ENCODE peak calls at places on chromosome 12, in six cellular contexts. O is mesendoderm, C is IMR-90, Z is H9, E is mesenchymal stem cell, N is H1. S is an unnamed sample.

GRCh38 chr12:2460051-2460450 is 334.7 kb upstream of the FKBP4 start:
- DNase-seq in C (no peak), N (no peak), E (no peak), O (no peak), Z (no peak), S (no peak)

GRCh38 chr12:123049398-123050250 is 69.1 kb downstream of the ARL6IP4 start:
- DNase-seq in C (no peak), N (no peak), O (peak), Z (no peak), E (peak), S (no peak)

GRCh38 chr12:70091021-70091521 is 152.2 kb upstream of the CNOT2 start:
- DNase-seq in Z (no peak), C (no peak), N (no peak), E (no peak), O (peak), S (no peak)

GRCh38 chr12:6200266-6201198 is at the start of gene CD9:
- DNase-seq in Z (peak), C (no peak), O (peak), E (peak), N (peak), S (no peak)

GRCh38 chr12:39440781-39441180 is 2.1 kb downstream of the KIF21A start:
- DNase-seq in E (no peak), Z (no peak), C (no peak), N (no peak), O (peak), S (no peak)

GRCh38 chr12:97659117-97659880 is 196.7 kb downstream of the RMST start:
- DNase-seq in C (no peak), Z (no peak), E (no peak), N (no peak), O (no peak), S (no peak)

GRCh38 chr12:113066806-113067400 is 10.4 kb downstream of the DTX1 start:
- DNase-seq in N (no peak), E (no peak), Z (peak), C (no peak), O (no peak), S (no peak)

GRCh38 chr12:123108682-123109066 is 42.2 kb downstream of the PITPNM2 start:
- DNase-seq in E (no peak), N (no peak), Z (no peak), O (no peak), C (no peak), S (no peak)

GRCh38 chr12:98154850-98155249 is 360.5 kb upstream of the TMPO start:
- DNase-seq in E (no peak), O (peak), Z (peak), N (no peak), C (no peak), S (peak)

GRCh38 chr12:29614926-29615325 is 117.4 kb upstream of the OVCH1 start:
- DNase-seq in C (no peak), O (no peak), Z (no peak), N (no peak), E (no peak), S (no peak)

GRCh38 chr12:119369907-119370546 is 35.5 kb downstream of the CCDC60 start:
- DNase-seq in N (no peak), C (no peak), E (no peak), O (no peak), Z (no peak), S (no peak)

GRCh38 chr12:6944381-6945186 is 762 bp downstream of the C12orf57 start:
- DNase-seq in Z (peak), N (no peak), O (peak), C (peak), E (peak), S (peak)

GRCh38 chr12:104493504-104493903 is 36.8 kb downstream of the CHST11 start:
- DNase-seq in E (no peak), C (no peak), O (no peak), Z (no peak), N (no peak), S (no peak)

GRCh38 chr12:104304261-104305004 is 894 bp downstream of the EID3 start:
- DNase-seq in Z (no peak), O (no peak), C (no peak), N (no peak), E (no peak), S (no peak)

GRCh38 chr12:106953352-106954260 is 2.1 kb upstream of the TMEM263 start:
- DNase-seq in N (no peak), O (no peak), E (no peak), Z (no peak), C (peak), S (no peak)

GRCh38 chr12:116066381-116067230 is 210.9 kb downstream of the MED13L start:
- DNase-seq in O (peak), E (peak), C (peak), Z (no peak), N (no peak), S (peak)

GRCh38 chr12:30796508-30796780 is 41.7 kb upstream of the CAPRIN2 start:
- DNase-seq in N (no peak), O (no peak), Z (peak), C (peak), E (no peak), S (peak)

GRCh38 chr12:22672951-22673350 is 48.0 kb downstream of the ETNK1 start:
- DNase-seq in E (peak), C (peak), O (no peak), N (no peak), Z (no peak), S (no peak)

GRCh38 chr12:8077207-8077606 is 4.9 kb upstream of the NECAP1 start:
- DNase-seq in C (peak), O (peak), E (peak), Z (no peak), N (no peak), S (no peak)

GRCh38 chr12:34599530-34600513 is 577.5 kb downstream of the ALG10 start:
- DNase-seq in O (no peak), C (no peak), N (no peak), Z (no peak), E (no peak), S (no peak)

GRCh38 chr12:53532026-53532425 is 24.7 kb upstream of the NPFF start:
- DNase-seq in E (no peak), C (no peak), N (no peak), O (no peak), Z (no peak), S (no peak)

GRCh38 chr12:131114942-131115584 is 161.4 kb downstream of the ADGRD1 start:
- DNase-seq in Z (no peak), O (no peak), E (no peak), C (no peak), N (no peak), S (no peak)

GRCh38 chr12:110750784-110751461 is 8.2 kb upstream of the PPP1CC start:
- DNase-seq in N (no peak), E (no peak), Z (no peak), C (no peak), O (no peak), S (no peak)

GRCh38 chr12:48119834-48120195 is 651 bp downstream of the PFKM start:
- DNase-seq in C (peak), N (no peak), E (peak), Z (no peak), O (no peak), S (no peak)

GRCh38 chr12:111178194-111179081 is 190.5 kb downstream of the PHETA1 start:
- DNase-seq in E (no peak), C (no peak), Z (no peak), N (no peak), O (no peak), S (no peak)

GRCh38 chr12:33830070-33830469 is 192.2 kb upstream of the ALG10 start:
- DNase-seq in O (no peak), C (no peak), Z (no peak), N (no peak), E (no peak), S (no peak)

GRCh38 chr12:113899844-113900471 is 66.2 kb downstream of the RBM19 start:
- DNase-seq in C (no peak), O (peak), N (no peak), E (no peak), Z (peak), S (no peak)

GRCh38 chr12:57894577-57895292 is 46.6 kb upstream of the ATP23 start:
- DNase-seq in C (no peak), E (no peak), Z (no peak), N (no peak), O (no peak), S (no peak)

GRCh38 chr12:6533653-6534157 is 612 bp upstream of the GAPDH start:
- DNase-seq in N (peak), C (peak), O (peak), E (no peak), Z (peak), S (peak)

GRCh38 chr12:120056739-120057138 is 59.8 kb downstream of the RAB35 start:
- DNase-seq in Z (no peak), E (no peak), N (no peak), C (no peak), O (no peak), S (no peak)

GRCh38 chr12:18383203-18383602 is 121.9 kb downstream of the PIK3C2G start:
- DNase-seq in C (peak), Z (no peak), E (peak), N (no peak), O (peak), S (peak)

GRCh38 chr12:2557589-2557988 is 237.2 kb upstream of the FKBP4 start:
- DNase-seq in Z (no peak), E (no peak), N (no peak), C (no peak), O (no peak), S (no peak)

GRCh38 chr12:117063162-117063911 is 35.9 kb downstream of the TESC start:
- DNase-seq in O (peak), Z (peak), N (no peak), E (no peak), C (no peak), S (no peak)

GRCh38 chr12:80260269-80260668 is 160.9 kb downstream of the OTOGL start:
- DNase-seq in E (no peak), Z (no peak), C (no peak), N (no peak), O (peak), S (no peak)

GRCh38 chr12:96078281-96078761 is 42.9 kb upstream of the LTA4H start:
- DNase-seq in E (no peak), Z (no peak), N (no peak), O (no peak), C (peak), S (no peak)

GRCh38 chr12:47715877-47716548 is 9.3 kb downstream of the ENDOU start:
- DNase-seq in Z (peak), E (no peak), C (no peak), O (no peak), N (peak), S (no peak)

GRCh38 chr12:92039048-92039447 is 106.6 kb downstream of the BTG1 start:
- DNase-seq in C (no peak), E (no peak), Z (no peak), O (no peak), N (no peak), S (no peak)

GRCh38 chr12:63804746-63805145 is 25.0 kb downstream of the RXYLT1 start:
- DNase-seq in O (no peak), Z (no peak), C (peak), N (no peak), E (no peak), S (no peak)

GRCh38 chr12:72271741-72272661 is at the start of gene TRHDE:
- DNase-seq in Z (peak), N (peak), E (peak), C (peak), O (peak), S (peak)

GRCh38 chr12:128823916-128824839 is at the start of gene SLC15A4:
- DNase-seq in Z (peak), E (peak), N (peak), C (peak), O (peak), S (peak)
- H2BK120ac ChIP-seq in Z (no peak), E (peak), N (no peak), C (no peak), O (peak), S (peak)

GRCh38 chr12:118358607-118359540 is 13.8 kb downstream of the TAOK3 start:
- DNase-seq in Z (no peak), C (no peak), E (no peak), O (no peak), N (no peak), S (no peak)

GRCh38 chr12:118359541-118359915 is 13.2 kb downstream of the TAOK3 start:
- DNase-seq in E (no peak), O (no peak), N (no peak), C (no peak), Z (no peak), S (no peak)

GRCh38 chr12:118361889-118362288 is 10.8 kb downstream of the TAOK3 start:
- DNase-seq in E (no peak), Z (no peak), O (no peak), N (no peak), C (no peak), S (no peak)

GRCh38 chr12:118358008-118358359 is 14.7 kb downstream of the TAOK3 start:
- DNase-seq in N (no peak), Z (no peak), O (no peak), E (no peak), C (no peak), S (no peak)

DNA sequence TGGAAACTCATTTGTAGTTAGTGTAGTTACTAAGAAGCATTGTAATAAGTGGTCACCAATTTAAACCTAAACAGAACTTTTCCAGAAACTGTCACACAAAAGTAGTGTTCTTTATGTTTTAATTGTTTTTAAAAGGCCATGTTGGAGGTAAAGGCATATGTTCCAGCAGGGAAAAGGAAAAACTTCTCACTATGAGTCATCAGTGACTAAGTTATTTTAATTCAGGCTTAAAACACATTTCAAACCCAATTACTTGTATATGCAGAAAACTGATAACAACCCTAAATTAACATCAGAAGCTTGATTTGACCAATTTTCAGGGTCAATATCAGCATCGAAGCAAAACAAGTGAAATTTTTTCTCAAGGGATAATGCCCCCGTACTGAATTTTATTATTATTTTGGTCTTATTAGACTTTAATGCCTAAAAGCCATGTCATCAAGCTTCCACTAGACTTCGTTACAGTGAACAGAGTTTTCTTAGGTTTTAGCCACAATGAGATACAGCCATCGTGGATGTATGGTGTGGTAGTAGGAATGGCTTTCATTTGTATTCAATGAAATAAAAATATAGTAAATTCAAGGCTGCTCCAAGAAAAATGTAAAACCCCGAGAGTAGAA is 11.8 kb downstream of the TAOK3 start:
- DNase-seq in O (no peak), C (peak), Z (no peak), N (no peak), E (peak), S (no peak)
- H2BK5ac ChIP-seq in O (no peak), C (peak), Z (no peak), N (no peak), E (no peak), S (no peak)

DNA sequence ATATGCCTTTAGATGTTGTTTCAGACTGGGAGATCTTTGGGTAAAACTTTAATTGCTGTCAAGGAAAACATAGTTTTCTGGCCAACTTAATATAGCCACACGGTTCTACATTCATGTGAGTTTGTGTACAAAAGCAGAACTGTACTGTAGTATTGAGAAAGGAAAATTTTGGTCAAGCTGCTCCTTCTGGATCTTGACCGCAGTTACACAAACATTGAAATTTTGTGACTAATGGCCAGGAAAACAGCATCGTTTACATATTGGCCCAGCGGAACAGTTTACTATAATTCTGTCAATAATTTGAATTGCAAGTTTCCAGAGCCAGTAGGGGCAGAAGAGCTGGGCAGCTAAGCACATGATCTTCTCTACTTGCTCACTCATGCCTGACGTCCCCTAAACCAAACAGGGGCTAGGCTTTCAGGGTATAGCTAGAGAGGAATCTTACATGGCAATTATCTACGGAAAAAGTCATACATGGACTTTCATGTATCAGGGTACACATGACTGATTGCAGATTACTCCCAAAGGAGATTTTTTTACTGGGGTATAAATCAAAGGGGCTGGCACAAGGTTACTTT is 11.3 kb upstream of the ART4 start:
- DNase-seq in Z (no peak), N (no peak), O (no peak), C (peak), E (peak), S (no peak)
- H2BK120ac ChIP-seq in Z (no peak), N (no peak), O (no peak), C (no peak), E (no peak), S (no peak)

GRCh38 chr12:17348311-17348710 is 741.7 kb downstream of the RERGL start:
- DNase-seq in N (no peak), Z (no peak), C (no peak), O (no peak), E (no peak), S (no peak)

GRCh38 chr12:17342381-17342961 is 736.5 kb upstream of the LMO3 start:
- DNase-seq in N (no peak), Z (no peak), E (no peak), C (no peak), O (peak), S (no peak)

DNA sequence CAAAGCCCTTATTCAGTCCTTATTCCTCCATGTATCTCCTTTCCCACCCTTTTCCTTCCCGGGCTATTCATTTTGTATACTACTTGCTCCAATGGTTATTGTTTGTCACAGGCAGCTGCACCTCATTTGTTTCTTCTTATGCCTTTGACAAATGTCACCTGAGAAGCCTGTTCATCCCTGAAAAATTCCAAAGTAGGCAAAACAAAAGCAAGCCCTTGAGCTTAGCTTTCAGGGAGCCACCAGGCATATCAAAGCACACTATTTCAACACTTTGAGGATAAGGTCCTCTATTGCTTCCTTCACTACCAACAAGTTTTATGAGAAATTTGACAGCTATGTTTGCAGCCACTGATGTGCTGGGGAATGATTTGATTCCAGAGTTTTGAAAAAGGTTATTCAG is 738.7 kb upstream of the LMO3 start:
- DNase-seq in C (no peak), Z (no peak), N (no peak), E (no peak), O (no peak), S (no peak)
- H2BK5ac ChIP-seq in C (no peak), Z (no peak), N (no peak), E (no peak), O (no peak), S (no peak)

GRCh38 chr12:12926571-12927071 is 25.3 kb downstream of the GPRC5D start:
- DNase-seq in Z (no peak), E (peak), C (no peak), N (no peak), O (no peak), S (no peak)

GRCh38 chr12:12927211-12928079 is 24.5 kb downstream of the GPRC5D start:
- DNase-seq in N (peak), C (peak), E (no peak), O (peak), Z (no peak), S (no peak)

GRCh38 chr12:12930633-12931032 is 21.3 kb downstream of the GPRC5D start:
- DNase-seq in E (no peak), O (no peak), N (no peak), Z (no peak), C (no peak), S (no peak)

GRCh38 chr12:12925383-12925782 is 26.6 kb downstream of the GPRC5D start:
- DNase-seq in Z (no peak), O (no peak), C (no peak), E (no peak), N (no peak), S (no peak)

DNA sequence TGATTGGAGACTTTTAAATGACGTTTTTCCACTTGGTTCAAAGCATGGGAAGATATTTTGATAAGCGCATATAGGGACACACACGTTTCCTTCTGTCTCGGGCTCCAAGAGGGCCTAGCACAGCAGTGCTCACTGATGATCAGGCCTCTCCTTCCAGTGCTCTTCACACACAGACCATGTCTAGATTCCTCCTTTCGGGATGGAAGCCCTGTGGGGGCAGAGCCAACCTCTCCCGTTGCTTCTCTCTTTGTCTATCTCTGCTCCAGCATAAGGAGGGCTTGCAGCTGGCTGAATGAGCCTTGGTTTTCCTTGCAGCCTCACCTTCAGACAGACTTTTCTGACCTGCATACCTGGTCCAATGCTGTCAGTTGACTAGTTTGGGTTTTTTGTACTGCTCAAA is 22.3 kb downstream of the GPRC5D start:
- DNase-seq in N (no peak), O (no peak), Z (no peak), E (no peak), C (no peak), S (no peak)
- H2BK120ac ChIP-seq in N (no peak), O (no peak), Z (no peak), E (no peak), C (no peak), S (no peak)

GRCh38 chr12:50618864-50619609 is 114.3 kb downstream of the DIP2B start:
- DNase-seq in E (peak), C (peak), N (no peak), O (peak), Z (no peak), S (no peak)
- H2BK5ac ChIP-seq in E (no peak), C (peak), N (peak), O (no peak), Z (no peak), S (no peak)

GRCh38 chr12:27711957-27712356 is 1.3 kb downstream of the MRPS35 start:
- DNase-seq in C (no peak), E (no peak), N (no peak), O (no peak), Z (no peak), S (no peak)

GRCh38 chr12:27709932-27710591 is 570 bp upstream of the MRPS35 start:
- DNase-seq in N (peak), O (no peak), E (no peak), Z (no peak), C (peak), S (no peak)

GRCh38 chr12:27711312-27711682 is 665 bp downstream of the MRPS35 start:
- DNase-seq in N (no peak), O (peak), Z (no peak), E (no peak), C (no peak), S (no peak)

GRCh38 chr12:27709212-27709931 is 1.3 kb upstream of the MRPS35 start:
- DNase-seq in O (no peak), E (no peak), Z (no peak), N (no peak), C (no peak), S (no peak)

GRCh38 chr12:27710592-27711311 is at the start of gene MRPS35:
- DNase-seq in O (peak), C (peak), E (peak), Z (peak), N (peak), S (peak)
- H2BK120ac ChIP-seq in O (no peak), C (peak), E (no peak), Z (no peak), N (no peak), S (no peak)